ENCODE peak calls at places on chromosome 18, in seven cellular contexts. K, A, B, E, R, J and N are unnamed samples.

GRCh38 chr18:76351961-76352581 is 143.0 kb downstream of the ZNF516 start:
- DNase-seq in J (no peak), A (peak; percentile 89), K (peak; percentile 52), R (peak; percentile 92), B (no peak), E (no peak), N (peak; percentile 52)

GRCh38 chr18:70781860-70782453 is 493.1 kb downstream of the SOCS6 start:
- DNase-seq in E (peak; percentile 86), J (no peak), A (no peak), K (peak; percentile 66), B (peak; percentile 75), R (peak; percentile 1), N (peak; percentile 59)

GRCh38 chr18:25561923-25562322 is 210.0 kb upstream of the ZNF521 start:
- DNase-seq in B (peak; percentile 11), J (peak; percentile 5), R (peak; percentile 33), E (no peak), A (peak; percentile 28), K (peak; percentile 44), N (no peak)

GRCh38 chr18:31685097-31686082 is 1.0 kb upstream of the B4GALT6 start:
- DNase-seq in J (peak; percentile 40), A (peak; percentile 87), R (peak; percentile 54), K (peak; percentile 85), E (peak; percentile 86), B (peak; percentile 76), N (peak; percentile 86)

GRCh38 chr18:78528437-78529228 is 451.0 kb upstream of the SALL3 start:
- DNase-seq in B (no peak), R (no peak), K (no peak), E (no peak), J (no peak), A (no peak), N (no peak)

GRCh38 chr18:77700051-77700450 is 450.4 kb downstream of the GALR1 start:
- DNase-seq in K (no peak), A (no peak), J (no peak), R (no peak), B (no peak), E (no peak), N (no peak)

GRCh38 chr18:38464024-38464423 is 898.4 kb upstream of the CELF4 start:
- DNase-seq in K (no peak), A (no peak), E (no peak), B (no peak), J (no peak), R (no peak), N (no peak)

GRCh38 chr18:45920367-45920766 is 46.8 kb downstream of the EPG5 start:
- DNase-seq in R (peak; percentile 62), J (no peak), A (no peak), K (no peak), B (no peak), E (no peak), N (no peak)

GRCh38 chr18:58101291-58101706 is 57.3 kb downstream of the NEDD4L start:
- DNase-seq in J (no peak), R (no peak), B (no peak), A (no peak), K (no peak), E (no peak), N (no peak)

GRCh38 chr18:30280861-30281470 is 761.6 kb downstream of the DSC3 start:
- DNase-seq in J (peak; percentile 33), K (peak; percentile 76), A (peak; percentile 67), E (no peak), B (peak; percentile 50), R (peak; percentile 59), N (no peak)

GRCh38 chr18:904135-905090 is at the start of gene ADCYAP1:
- DNase-seq in J (no peak), E (no peak), B (no peak), R (no peak), K (peak; percentile 80), A (peak; percentile 17), N (peak; percentile 72)

GRCh38 chr18:58605027-58606020 is 23.6 kb downstream of the ALPK2 start:
- DNase-seq in K (no peak), E (no peak), B (no peak), A (peak; percentile 84), J (peak; percentile 25), R (peak; percentile 87), N (no peak)

DNA sequence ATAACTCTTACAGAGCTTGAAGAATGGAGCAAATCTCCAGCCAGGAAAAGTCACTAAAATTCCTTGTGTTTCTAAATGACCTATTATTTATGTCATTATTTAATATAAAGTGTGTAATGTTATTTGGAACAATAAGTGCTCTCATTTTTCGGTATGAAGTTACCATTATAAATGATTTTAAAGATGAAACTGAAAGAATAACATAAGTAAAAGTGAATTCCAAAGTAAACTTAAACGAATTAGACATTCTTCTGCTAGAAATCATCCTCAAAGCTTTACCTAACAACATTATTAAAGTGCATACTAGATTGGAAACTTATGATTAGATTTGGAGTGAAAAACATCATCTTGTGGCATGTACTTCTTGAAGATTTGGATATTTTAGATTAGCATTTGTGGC is 897.2 kb upstream of the CDH2 start:
- DNase-seq in K (no peak), E (no peak), B (no peak), J (no peak), R (no peak), A (no peak), N (no peak)
- H3K4me2 ChIP-seq in K (no peak overlapping the region), E (no peak overlapping the region), B (no peak overlapping the region), J (no peak overlapping the region), R (no peak overlapping the region), A (no peak overlapping the region), N (no peak overlapping the region)

DNA sequence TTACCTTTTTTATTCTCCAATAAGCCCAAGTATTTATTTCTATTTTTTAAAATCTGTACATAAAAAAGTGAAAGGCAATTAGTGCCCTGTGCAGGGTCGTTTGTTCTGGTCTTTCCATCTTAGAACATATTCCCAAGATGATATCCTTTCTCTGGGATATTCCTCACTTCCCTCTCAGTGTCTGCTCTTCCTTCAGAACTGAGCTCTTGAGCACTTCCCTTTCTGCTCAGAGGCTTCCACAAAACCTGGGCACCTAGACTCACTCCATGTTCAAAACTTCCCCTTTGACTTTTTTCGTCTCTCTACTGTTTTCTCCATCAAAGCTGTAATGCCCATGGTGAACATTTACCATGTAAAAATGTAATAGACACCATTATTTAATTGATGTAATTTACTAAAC is 296.5 kb upstream of the TCF4 start:
- DNase-seq in A (no peak), R (no peak), K (no peak), E (no peak), J (no peak), B (no peak), N (no peak)
- H2BK120ac ChIP-seq in A (no peak overlapping the region), R (no peak overlapping the region), K (no peak overlapping the region), E (no peak overlapping the region), J (no peak overlapping the region), B (no peak overlapping the region), N (no peak overlapping the region)

GRCh38 chr18:8084160-8084559 is 517.0 kb downstream of the PTPRM start:
- DNase-seq in R (peak; percentile 46), B (peak; percentile 58), E (peak; percentile 55), A (peak; percentile 47), J (peak; percentile 42), K (peak; percentile 91), N (peak; percentile 82)

GRCh38 chr18:8081267-8081666 is 514.2 kb downstream of the PTPRM start:
- DNase-seq in R (no peak), J (no peak), B (no peak), K (no peak), A (no peak), E (no peak), N (no peak)

GRCh38 chr18:8081872-8082553 is 514.9 kb downstream of the PTPRM start:
- DNase-seq in A (no peak), R (no peak), J (no peak), E (no peak), B (no peak), K (no peak), N (no peak)

DNA sequence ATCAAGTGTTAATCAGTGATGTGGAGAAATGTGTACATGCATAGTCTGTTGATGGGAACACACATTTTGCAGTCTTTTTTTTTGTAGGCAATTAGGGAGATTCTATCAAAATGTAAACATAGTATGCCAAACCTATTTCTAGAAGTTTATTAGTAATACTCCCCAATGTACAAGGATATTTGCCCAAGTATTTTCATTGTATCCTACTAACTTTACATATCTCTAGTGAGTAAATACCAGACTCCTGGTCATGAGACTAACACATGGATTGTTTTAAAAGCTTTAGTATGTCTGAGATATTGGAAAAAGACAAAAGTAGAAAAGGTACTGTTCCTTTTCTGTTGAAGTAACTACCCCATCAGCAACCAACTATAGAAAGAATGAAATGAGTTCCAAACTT is 513.0 kb downstream of the PTPRM start:
- DNase-seq in A (no peak), E (no peak), R (no peak), K (no peak), J (no peak), B (no peak), N (no peak)
- H3K4me1 ChIP-seq in A (peaks cover 3% of the 10 kb centered on the region), E (peaks cover 17% of the 10 kb centered on the region), R (no peaks in the 10 kb centered on the region), K (peaks cover 6% of the 10 kb centered on the region), J (no peaks in the 10 kb centered on the region), B (no peaks in the 10 kb centered on the region), N (no peaks in the 10 kb centered on the region)

GRCh38 chr18:12032786-12033642 is 51.7 kb downstream of the IMPA2 start:
- DNase-seq in E (peak; percentile 43), R (peak; percentile 68), J (no peak), B (no peak), K (no peak), A (peak; percentile 60), N (no peak)
- H3K4me2 ChIP-seq in E (no peak overlapping the region), R (peak overlapping the region; percentile 24), J (no peak overlapping the region), B (no peak overlapping the region), K (no peak overlapping the region), A (no peak overlapping the region), N (no peak overlapping the region)

GRCh38 chr18:48720655-48721025 is 181.8 kb downstream of the CTIF start:
- DNase-seq in A (no peak), R (no peak), B (no peak), J (no peak), K (no peak), E (no peak), N (no peak)
- H2BK120ac ChIP-seq in A (no peak overlapping the region), R (peak overlapping the region; percentile 80), B (no peak overlapping the region), J (no peak overlapping the region), K (no peak overlapping the region), E (no peak overlapping the region), N (no peak overlapping the region)

GRCh38 chr18:9712130-9712577 is 4.1 kb downstream of the RAB31 start:
- DNase-seq in J (no peak), A (no peak), K (peak; percentile 32), B (no peak), E (no peak), R (no peak), N (no peak)
- H3K4me1 ChIP-seq in J (peaks cover 52% of the 10 kb centered on the region), A (peaks cover 14% of the 10 kb centered on the region), K (peaks cover 22% of the 10 kb centered on the region), B (peaks cover 9% of the 10 kb centered on the region), E (peaks cover 9% of the 10 kb centered on the region), R (peaks cover 13% of the 10 kb centered on the region), N (peaks cover 6% of the 10 kb centered on the region)

GRCh38 chr18:42414756-42415454 is 459.9 kb downstream of the PIK3C3 start:
- DNase-seq in A (peak; percentile 95), E (no peak), K (peak; percentile 7), J (peak; percentile 32), R (no peak), B (no peak), N (no peak)
- H3K4me2 ChIP-seq in A (no peak overlapping the region), E (no peak overlapping the region), K (no peak overlapping the region), J (no peak overlapping the region), R (no peak overlapping the region), B (no peak overlapping the region), N (no peak overlapping the region)

GRCh38 chr18:49152885-49153284 is 202.1 kb upstream of the SMAD7 start:
- DNase-seq in K (no peak), J (no peak), E (no peak), R (no peak), B (no peak), A (no peak), N (no peak)
- H2BK120ac ChIP-seq in K (no peak overlapping the region), J (no peak overlapping the region), E (no peak overlapping the region), R (no peak overlapping the region), B (no peak overlapping the region), A (no peak overlapping the region), N (no peak overlapping the region)